ENCODE peak calls at places on chromosome 18, in nine cellular contexts. Y is NCI-H1417, H is DMS153, O is mesothelial cell of epicardium, T is fibroblast of pulmonary artery, B is PC-9, L is left cardiac atrium, M is esophagus squamous epithelium, S is HEK293T. Q is an unnamed sample.

GRCh38 chr18:27964811-27965210 is 212.1 kb downstream of the CDH2 start:
- DNase-seq in Y (no peak), H (no peak), O (no peak), T (peak; percentile 31), B (peak; percentile 7), L (no peak), M (no peak), S (no peak), Q (no peak)

GRCh38 chr18:9993846-9994660 is 80.2 kb downstream of the VAPA start:
- DNase-seq in Y (no peak), H (no peak), O (no peak), T (no peak), B (no peak), L (no peak), M (no peak), S (no peak), Q (no peak)

GRCh38 chr18:12679183-12679786 is 21.4 kb upstream of the SPIRE1 start:
- DNase-seq in Y (no peak), H (no peak), O (no peak), T (peak; percentile 60), B (no peak), L (peak; percentile 78), M (no peak), S (no peak), Q (peak; percentile 46)

GRCh38 chr18:50614838-50615237 is 55.0 kb downstream of the MAPK4 start:
- DNase-seq in Y (no peak), H (no peak), O (no peak), T (peak; percentile 73), B (no peak), L (no peak), M (no peak), S (no peak), Q (peak; percentile 37)

GRCh38 chr18:1663879-1664705 is 759.4 kb downstream of the ADCYAP1 start:
- DNase-seq in Y (peak; percentile 27), H (peak; percentile 2), O (peak; percentile 47), T (peak; percentile 43), B (peak; percentile 46), L (peak; percentile 53), M (no peak), S (peak; percentile 18), Q (peak; percentile 7)

GRCh38 chr18:74505776-74506175 is 9.6 kb downstream of the CNDP2 start:
- DNase-seq in Y (no peak), H (no peak), O (no peak), T (no peak), B (no peak), L (no peak), M (no peak), S (no peak), Q (no peak)

GRCh38 chr18:31206064-31206463 is 43.4 kb upstream of the DSC1 start:
- DNase-seq in Y (peak; percentile 37), H (no peak), O (no peak), T (no peak), B (no peak), L (no peak), M (no peak), S (no peak), Q (no peak)

GRCh38 chr18:59846814-59847490 is 52.8 kb upstream of the PMAIP1 start:
- DNase-seq in Y (no peak), H (no peak), O (no peak), T (peak; percentile 49), B (peak; percentile 61), L (no peak), M (no peak), S (no peak), Q (no peak)

GRCh38 chr18:23232331-23232730 is 97.0 kb downstream of the CABLES1 start:
- DNase-seq in Y (peak; percentile 71), H (no peak), O (no peak), T (no peak), B (no peak), L (no peak), M (no peak), S (no peak), Q (no peak)

GRCh38 chr18:57674891-57675290 is 53.3 kb upstream of the NARS1 start:
- DNase-seq in Y (no peak), H (no peak), O (no peak), T (no peak), B (no peak), L (no peak), M (no peak), S (no peak), Q (no peak)

GRCh38 chr18:67194886-67195285 is 321.6 kb downstream of the DSEL start:
- DNase-seq in Y (peak; percentile 31), H (no peak), O (no peak), T (no peak), B (no peak), L (no peak), M (no peak), S (no peak), Q (no peak)

GRCh38 chr18:27415495-27415894 is 230.4 kb upstream of the CHST9 start:
- DNase-seq in Y (no peak), H (no peak), O (no peak), T (no peak), B (no peak), L (no peak), M (no peak), S (no peak), Q (no peak)

GRCh38 chr18:21997207-21998143 is 171.9 kb upstream of the GATA6 start:
- DNase-seq in Y (peak; percentile 34), H (peak; percentile 15), O (no peak), T (peak; percentile 66), B (no peak), L (no peak), M (no peak), S (peak; percentile 76), Q (peak; percentile 37)

GRCh38 chr18:49911414-49911813 is 98.1 kb upstream of the ACAA2 start:
- DNase-seq in Y (peak; percentile 96), H (peak; percentile 73), O (no peak), T (no peak), B (no peak), L (no peak), M (no peak), S (no peak), Q (no peak)

GRCh38 chr18:42765225-42765624 is 350.3 kb downstream of the RIT2 start:
- DNase-seq in Y (peak; percentile 64), H (no peak), O (no peak), T (no peak), B (no peak), L (no peak), M (no peak), S (peak; percentile 3), Q (no peak)

GRCh38 chr18:9569178-9569577 is 45.2 kb downstream of the PPP4R1 start:
- DNase-seq in Y (no peak), H (no peak), O (no peak), T (no peak), B (no peak), L (no peak), M (no peak), S (no peak), Q (no peak)

GRCh38 chr18:67425724-67426123 is 90.8 kb downstream of the DSEL start:
- DNase-seq in Y (no peak), H (no peak), O (no peak), T (peak; percentile 86), B (peak; percentile 22), L (no peak), M (no peak), S (no peak), Q (no peak)

GRCh38 chr18:37261246-37261927 is 304.2 kb downstream of the CELF4 start:
- DNase-seq in Y (no peak), H (no peak), O (no peak), T (no peak), B (no peak), L (no peak), M (no peak), S (no peak), Q (no peak)

GRCh38 chr18:77181950-77182707 is 49.5 kb upstream of the MBP start:
- DNase-seq in Y (peak; percentile 62), H (no peak), O (no peak), T (no peak), B (no peak), L (no peak), M (no peak), S (no peak), Q (no peak)

GRCh38 chr18:38663270-38663669 is 1097.7 kb upstream of the CELF4 start:
- DNase-seq in Y (no peak), H (no peak), O (no peak), T (no peak), B (no peak), L (no peak), M (no peak), S (no peak), Q (no peak)

GRCh38 chr18:8793445-8794132 is 88.2 kb downstream of the MTCL1 start:
- DNase-seq in Y (no peak), H (no peak), O (no peak), T (no peak), B (no peak), L (no peak), M (no peak), S (no peak), Q (no peak)

GRCh38 chr18:73577365-73577764 is 570.3 kb downstream of the FBXO15 start:
- DNase-seq in Y (no peak), H (no peak), O (no peak), T (peak; percentile 45), B (no peak), L (no peak), M (no peak), S (no peak), Q (no peak)

GRCh38 chr18:76994086-76994654 is 138.4 kb downstream of the MBP start:
- DNase-seq in Y (no peak), H (no peak), O (no peak), T (no peak), B (no peak), L (no peak), M (no peak), S (no peak), Q (no peak)

GRCh38 chr18:23540867-23541266 is 37.6 kb downstream of the RMC1 start:
- DNase-seq in Y (no peak), H (no peak), O (no peak), T (peak; percentile 45), B (no peak), L (no peak), M (no peak), S (no peak), Q (peak; percentile 87)

GRCh38 chr18:3579701-3580100 is 129.7 kb downstream of the TGIF1 start:
- DNase-seq in Y (no peak), H (no peak), O (no peak), T (peak; percentile 95), B (no peak), L (no peak), M (no peak), S (no peak), Q (no peak)

GRCh38 chr18:12057419-12058039 is 36.1 kb upstream of the ANKRD62 start:
- DNase-seq in Y (no peak), H (no peak), O (no peak), T (no peak), B (no peak), L (no peak), M (no peak), S (no peak), Q (no peak)

Q was measured in pons.